ENCODE peak calls at places on chromosome 7, in six cellular contexts. U is SK-N-SH, O is cardiac muscle cell, L is A549, A is psoas muscle, X is pancreas. E is an unnamed sample.

GRCh38 chr7:1893025-1893424 is 222.9 kb downstream of the ELFN1 start:
- DNase-seq in X (no peak), O (no peak), U (no peak), A (no peak), L (no peak), E (no peak)

GRCh38 chr7:4174884-4175283 is 507.2 kb upstream of the FOXK1 start:
- DNase-seq in U (no peak), O (no peak), L (no peak), A (no peak), X (no peak), E (no peak)

GRCh38 chr7:46137725-46138124 is 216.7 kb upstream of the IGFBP3 start:
- DNase-seq in U (no peak), A (no peak), X (no peak), L (no peak), O (no peak), E (no peak)

GRCh38 chr7:24384362-24385030 is 100.5 kb downstream of the NPY start:
- DNase-seq in O (no peak), A (no peak), U (no peak), X (no peak), L (no peak), E (no peak)

GRCh38 chr7:158263110-158263963 is 324.3 kb downstream of the PTPRN2 start:
- DNase-seq in X (no peak), L (no peak), U (no peak), A (no peak), O (no peak), E (no peak)

GRCh38 chr7:134920026-134920758 is 66.1 kb upstream of the AGBL3 start:
- DNase-seq in U (no peak), X (no peak), L (peak; percentile 45), A (no peak), O (peak; percentile 87), E (peak; percentile 64)

GRCh38 chr7:23530355-23530754 is 1.4 kb downstream of the TRA2A start:
- DNase-seq in L (peak; percentile 47), U (peak; percentile 59), X (no peak), O (peak; percentile 47), A (no peak), E (peak; percentile 45)

GRCh38 chr7:134660961-134661376 is 14.3 kb downstream of the BPGM start:
- DNase-seq in A (no peak), U (no peak), L (no peak), X (no peak), O (peak; percentile 4), E (peak; percentile 98)

GRCh38 chr7:139713835-139714162 is 64.0 kb downstream of the HIPK2 start:
- DNase-seq in L (no peak), A (no peak), O (no peak), X (no peak), U (no peak), E (no peak)

GRCh38 chr7:36871863-36872262 is 147.6 kb upstream of the AOAH start:
- DNase-seq in O (no peak), U (peak; percentile 36), A (no peak), X (no peak), L (no peak), E (no peak)

GRCh38 chr7:29345590-29345989 is 151.0 kb downstream of the CHN2 start:
- DNase-seq in X (peak; percentile 53), O (peak; percentile 63), A (peak; percentile 28), U (peak; percentile 63), L (peak; percentile 12), E (no peak)

GRCh38 chr7:48424731-48425130 is 253.5 kb downstream of the ABCA13 start:
- DNase-seq in U (peak; percentile 14), A (no peak), L (peak; percentile 34), X (no peak), O (peak; percentile 7), E (no peak)

GRCh38 chr7:27346531-27347260 is 104.1 kb downstream of the EVX1 start:
- DNase-seq in U (peak; percentile 4), L (peak; percentile 96), O (peak; percentile 80), X (peak; percentile 70), A (peak; percentile 32), E (peak; percentile 74)

GRCh38 chr7:27560706-27561235 is 101.9 kb downstream of the HIBADH start:
- DNase-seq in O (peak; percentile 78), L (no peak), U (no peak), X (no peak), A (no peak), E (peak; percentile 75)

GRCh38 chr7:106012935-106013439 is 49.9 kb downstream of the CDHR3 start:
- DNase-seq in U (peak; percentile 61), O (peak; percentile 83), A (no peak), X (no peak), L (no peak), E (no peak)

GRCh38 chr7:32602470-32602869 is 107.2 kb downstream of the AVL9 start:
- DNase-seq in U (no peak), O (no peak), X (no peak), A (no peak), L (no peak), E (no peak)

GRCh38 chr7:52271663-52272062 is 763.8 kb upstream of the POM121L12 start:
- DNase-seq in X (no peak), A (no peak), O (no peak), L (no peak), U (no peak), E (no peak)

GRCh38 chr7:153432056-153432455 is 620.1 kb upstream of the DPP6 start:
- DNase-seq in X (no peak), U (no peak), O (no peak), A (no peak), L (peak; percentile 6), E (no peak)

GRCh38 chr7:12674861-12675260 is 12.6 kb upstream of the ARL4A start:
- DNase-seq in U (peak; percentile 35), L (peak; percentile 51), X (peak; percentile 34), A (no peak), O (peak; percentile 79), E (peak; percentile 45)

GRCh38 chr7:17674166-17674955 is 265.9 kb downstream of the SNX13 start:
- DNase-seq in U (no peak), O (no peak), X (no peak), L (no peak), A (no peak), E (peak; percentile 95)

GRCh38 chr7:39353615-39354376 is 212.4 kb upstream of the YAE1 start:
- DNase-seq in L (no peak), X (peak; percentile 55), A (no peak), U (peak; percentile 70), O (peak; percentile 78), E (no peak)

GRCh38 chr7:145902123-145902522 is 214.5 kb upstream of the CNTNAP2 start:
- DNase-seq in X (no peak), L (no peak), O (no peak), A (no peak), U (no peak), E (no peak)

GRCh38 chr7:28459306-28459705 is 47.0 kb downstream of the CREB5 start:
- DNase-seq in X (no peak), A (no peak), L (no peak), O (no peak), U (no peak), E (no peak)

GRCh38 chr7:51009716-51010496 is 227.2 kb upstream of the GRB10 start:
- DNase-seq in X (no peak), U (no peak), A (no peak), L (no peak), O (peak; percentile 61), E (no peak)
- H3K27ac ChIP-seq in X (no peak overlapping the region), U (no peak overlapping the region), A (no peak overlapping the region), L (peak overlapping the region; percentile 40), O (no peak overlapping the region), E (no peak overlapping the region)

DNA sequence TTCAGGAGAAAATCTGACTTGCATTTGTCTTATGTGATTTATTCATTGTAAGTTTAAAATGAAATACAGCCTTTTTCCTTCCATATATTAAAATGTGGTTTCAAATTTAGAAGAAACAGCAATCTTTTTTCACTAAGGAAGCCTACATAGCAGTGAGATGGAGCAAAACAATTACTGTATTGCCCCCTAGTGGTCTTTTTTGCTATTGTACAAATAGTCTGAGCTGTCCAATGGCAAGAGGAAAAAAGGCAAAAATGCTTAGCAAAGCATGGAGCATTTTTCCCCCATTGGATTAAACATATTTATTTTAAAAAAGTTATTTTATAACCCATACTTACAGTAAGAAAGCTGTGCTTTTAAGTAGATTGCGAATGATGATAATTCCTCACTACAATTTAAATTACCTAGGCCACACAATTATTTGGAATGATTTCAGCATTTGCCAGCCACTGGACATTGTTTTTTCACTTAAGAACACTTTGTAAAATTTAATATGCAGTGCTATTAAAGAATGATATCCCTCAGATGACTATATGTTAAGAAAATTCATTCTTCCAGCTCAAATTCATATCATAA is 119.5 kb downstream of the CPED1 start:
- DNase-seq in O (peak; percentile 83), A (no peak), U (peak; percentile 45), L (peak; percentile 56), X (no peak), E (no peak)
- TF ChIP-seq CTCF in O (peak; percentile 67), A (peak; percentile 84), U (peak; percentile 99), L (peak; percentile 79), X (peak; percentile 73), E (peak; percentile 91)

DNA sequence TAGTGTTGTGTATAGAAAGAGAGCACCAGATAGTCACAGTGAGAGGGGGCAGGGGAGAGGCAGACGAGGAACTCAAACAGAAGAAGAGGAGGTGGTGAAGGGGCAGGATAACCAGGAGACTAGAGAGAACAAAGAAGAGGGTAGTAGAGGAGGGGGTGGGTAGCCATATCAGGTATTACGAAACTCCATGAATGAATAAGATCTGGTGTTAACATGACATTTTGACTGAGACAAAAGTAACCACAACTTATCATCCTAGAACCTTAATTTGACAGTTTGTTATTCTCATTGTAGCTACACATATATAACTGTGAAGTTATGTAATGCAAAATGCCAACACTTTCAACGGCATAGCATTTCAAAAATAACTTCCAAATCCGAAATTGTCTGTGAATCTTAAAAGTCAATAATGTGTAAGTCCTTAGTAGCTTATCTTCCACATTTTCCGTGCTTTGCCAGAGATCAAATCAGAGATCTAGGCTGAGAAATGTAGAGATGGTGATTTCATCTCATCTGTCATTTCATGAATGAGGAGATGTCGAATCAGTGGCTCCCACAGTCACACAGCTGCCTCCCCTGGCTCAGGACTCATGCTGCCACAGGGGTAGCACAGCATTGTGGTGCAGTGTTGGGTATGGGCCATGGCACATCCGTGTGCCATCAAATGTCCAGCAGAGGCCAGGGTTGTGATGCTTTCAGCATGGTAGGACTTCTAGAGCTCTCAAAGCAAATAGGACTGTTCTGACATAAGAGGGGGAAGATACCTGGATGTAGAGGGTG is 202.1 kb downstream of the HECW1 start:
- DNase-seq in X (no peak), L (no peak), O (no peak), U (no peak), A (no peak), E (no peak)
- H3K4me1 ChIP-seq in X (no peaks in the 10 kb centered on the region), L (no peaks in the 10 kb centered on the region), O (no peaks in the 10 kb centered on the region), U (no peaks in the 10 kb centered on the region), A (no peaks in the 10 kb centered on the region), E (no peaks in the 10 kb centered on the region)

DNA sequence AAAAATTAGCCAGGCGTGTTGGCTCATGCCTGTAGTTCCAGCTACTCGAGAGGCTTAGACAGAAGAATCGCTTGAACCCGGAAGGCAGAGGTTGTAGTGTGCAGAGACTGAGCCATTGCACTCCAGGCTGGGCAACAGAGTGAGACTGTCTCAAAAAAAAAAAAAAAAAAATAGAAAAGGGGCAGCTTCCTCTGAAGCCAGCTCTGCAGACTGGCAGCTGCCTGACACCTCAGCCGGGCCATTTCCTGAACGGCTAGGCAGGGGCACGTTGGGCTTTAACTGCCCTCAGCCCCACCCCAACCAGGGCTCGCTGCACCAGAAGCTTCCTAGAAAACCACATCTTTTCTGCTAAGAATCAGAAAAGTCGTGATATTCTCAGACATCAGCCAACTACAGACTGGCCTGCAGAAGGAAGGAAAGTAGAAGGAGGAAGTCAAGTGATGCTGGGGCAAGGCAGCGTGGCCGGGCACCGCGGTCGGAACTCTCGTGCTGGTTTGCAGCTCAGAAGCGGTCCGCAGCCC is 38.0 kb downstream of the PRKAG2 start:
- DNase-seq in X (no peak), L (no peak), A (no peak), O (no peak), U (no peak), E (no peak)
- H3K27ac ChIP-seq in X (peak overlapping the region; percentile 27), L (no peak overlapping the region), A (no peak overlapping the region), O (no peak overlapping the region), U (no peak overlapping the region), E (no peak overlapping the region)

E was measured in foreskin keratinocyte.